ENCODE peak calls at places on chromosomes 6 and 20, in six cellular contexts. One of them, this sample, is unnamed.

GRCh38 chr6:7414811-7415210 is 25.2 kb downstream of the RIOK1 start:
- DNase-seq in HepG2: no peak
- DNase-seq in GM23338: peak
- DNase-seq in Panc1: no peak
- DNase-seq in GM12878: no peak
- DNase-seq in A549: no peak
- DNase-seq in this sample: no peak

GRCh38 chr6:9527679-9528286 is 887.1 kb downstream of the TFAP2A start:
- DNase-seq in HepG2: no peak
- DNase-seq in GM23338: no peak
- DNase-seq in Panc1: no peak
- DNase-seq in GM12878: no peak
- DNase-seq in A549: no peak
- DNase-seq in this sample: peak

GRCh38 chr6:63764318-63764916 is 128.8 kb downstream of the PHF3 start:
- DNase-seq in HepG2: peak
- DNase-seq in GM23338: peak
- DNase-seq in Panc1: peak
- DNase-seq in GM12878: peak
- DNase-seq in A549: peak
- DNase-seq in this sample: no peak

GRCh38 chr6:138477913-138478539 is 21.3 kb downstream of the NHSL1 start:
- DNase-seq in HepG2: no peak
- DNase-seq in GM23338: no peak
- DNase-seq in Panc1: no peak
- DNase-seq in GM12878: no peak
- DNase-seq in A549: no peak
- DNase-seq in this sample: no peak

GRCh38 chr6:15073344-15073789 is 172.5 kb upstream of the JARID2 start:
- DNase-seq in HepG2: no peak
- DNase-seq in GM23338: no peak
- DNase-seq in Panc1: no peak
- DNase-seq in GM12878: peak
- DNase-seq in A549: no peak
- DNase-seq in this sample: no peak

GRCh38 chr20:31711416-31712111 is 11.1 kb downstream of the BCL2L1 start:
- DNase-seq in HepG2: peak
- DNase-seq in GM23338: no peak
- DNase-seq in Panc1: no peak
- DNase-seq in GM12878: no peak
- DNase-seq in A549: no peak
- DNase-seq in this sample: no peak

GRCh38 chr6:100136590-100136989 is 142.6 kb upstream of the MCHR2 start:
- DNase-seq in HepG2: no peak
- DNase-seq in GM23338: no peak
- DNase-seq in Panc1: no peak
- DNase-seq in GM12878: no peak
- DNase-seq in A549: no peak
- DNase-seq in this sample: no peak

GRCh38 chr6:141483561-141484061 is 649.1 kb upstream of the GJE1 start:
- DNase-seq in HepG2: no peak
- DNase-seq in GM23338: no peak
- DNase-seq in Panc1: peak
- DNase-seq in GM12878: peak
- DNase-seq in A549: peak
- DNase-seq in this sample: peak

GRCh38 chr20:48734104-48734749 is 93.6 kb downstream of the PREX1 start:
- DNase-seq in HepG2: no peak
- DNase-seq in GM23338: no peak
- DNase-seq in Panc1: no peak
- DNase-seq in GM12878: no peak
- DNase-seq in A549: no peak
- DNase-seq in this sample: no peak

GRCh38 chr20:59318803-59319202 is 18.4 kb downstream of the EDN3 start:
- DNase-seq in HepG2: no peak
- DNase-seq in GM23338: no peak
- DNase-seq in Panc1: no peak
- DNase-seq in GM12878: no peak
- DNase-seq in A549: no peak
- DNase-seq in this sample: no peak

GRCh38 chr20:47540443-47541354 is 39.0 kb downstream of the NCOA3 start:
- DNase-seq in HepG2: peak
- DNase-seq in GM23338: no peak
- DNase-seq in Panc1: no peak
- DNase-seq in GM12878: peak
- DNase-seq in A549: peak
- DNase-seq in this sample: peak

GRCh38 chr6:69935079-69935478 is 68.7 kb downstream of the COL19A1 start:
- DNase-seq in HepG2: no peak
- DNase-seq in GM23338: no peak
- DNase-seq in Panc1: no peak
- DNase-seq in GM12878: no peak
- DNase-seq in A549: no peak
- DNase-seq in this sample: no peak

GRCh38 chr20:62708591-62709536 is at the start of gene NTSR1:
- DNase-seq in HepG2: no peak
- DNase-seq in GM23338: peak
- DNase-seq in Panc1: no peak
- DNase-seq in GM12878: no peak
- DNase-seq in A549: peak
- DNase-seq in this sample: peak

GRCh38 chr6:99522531-99522930 is 7.3 kb upstream of the USP45 start:
- DNase-seq in HepG2: peak
- DNase-seq in GM23338: no peak
- DNase-seq in Panc1: no peak
- DNase-seq in GM12878: no peak
- DNase-seq in A549: peak
- DNase-seq in this sample: no peak

GRCh38 chr20:5843054-5843731 is 93.0 kb downstream of the SHLD1 start:
- DNase-seq in HepG2: no peak
- DNase-seq in GM23338: no peak
- DNase-seq in Panc1: no peak
- DNase-seq in GM12878: peak
- DNase-seq in A549: no peak
- DNase-seq in this sample: no peak

GRCh38 chr6:116572162-116572561 is 858 bp downstream of the RWDD1 start:
- DNase-seq in HepG2: peak
- DNase-seq in GM23338: no peak
- DNase-seq in Panc1: no peak
- DNase-seq in GM12878: no peak
- DNase-seq in A549: no peak
- DNase-seq in this sample: no peak

GRCh38 chr6:84575264-84575663 is 189.1 kb downstream of the TBX18 start:
- DNase-seq in HepG2: no peak
- DNase-seq in GM23338: no peak
- DNase-seq in Panc1: no peak
- DNase-seq in GM12878: peak
- DNase-seq in A549: no peak
- DNase-seq in this sample: peak

GRCh38 chr6:109117346-109118035 is 22.2 kb downstream of the CEP57L1 start:
- DNase-seq in HepG2: peak
- DNase-seq in GM23338: no peak
- DNase-seq in Panc1: no peak
- DNase-seq in GM12878: peak
- DNase-seq in A549: no peak
- DNase-seq in this sample: no peak

GRCh38 chr20:19913927-19914614 is 103.1 kb upstream of the NAA20 start:
- DNase-seq in HepG2: peak
- DNase-seq in GM23338: no peak
- DNase-seq in Panc1: peak
- DNase-seq in GM12878: peak
- DNase-seq in A549: peak
- DNase-seq in this sample: no peak

GRCh38 chr6:42783177-42783875 is 1.5 kb downstream of the BICRAL start:
- DNase-seq in HepG2: peak
- DNase-seq in GM23338: peak
- DNase-seq in Panc1: no peak
- DNase-seq in GM12878: no peak
- DNase-seq in A549: peak
- DNase-seq in this sample: peak

GRCh38 chr6:150006961-150007464 is 18.3 kb downstream of the RAET1L start:
- DNase-seq in HepG2: no peak
- DNase-seq in GM23338: peak
- DNase-seq in Panc1: no peak
- DNase-seq in GM12878: no peak
- DNase-seq in A549: peak
- DNase-seq in this sample: no peak
- TF ChIP-seq REST in HepG2: no peak
- TF ChIP-seq REST in GM23338: no peak
- TF ChIP-seq REST in Panc1: no peak
- TF ChIP-seq REST in GM12878: no peak
- TF ChIP-seq REST in A549: no peak
- TF ChIP-seq REST in this sample: no peak

GRCh38 chr20:42610070-42610469 is 579.6 kb downstream of the PTPRT start:
- DNase-seq in HepG2: no peak
- DNase-seq in GM23338: no peak
- DNase-seq in Panc1: no peak
- DNase-seq in GM12878: no peak
- DNase-seq in A549: no peak
- DNase-seq in this sample: no peak
- TF ChIP-seq CTCF in HepG2: no peak
- TF ChIP-seq CTCF in GM23338: no peak
- TF ChIP-seq CTCF in Panc1: no peak
- TF ChIP-seq CTCF in GM12878: no peak
- TF ChIP-seq CTCF in A549: no peak
- TF ChIP-seq CTCF in this sample: no peak

DNA sequence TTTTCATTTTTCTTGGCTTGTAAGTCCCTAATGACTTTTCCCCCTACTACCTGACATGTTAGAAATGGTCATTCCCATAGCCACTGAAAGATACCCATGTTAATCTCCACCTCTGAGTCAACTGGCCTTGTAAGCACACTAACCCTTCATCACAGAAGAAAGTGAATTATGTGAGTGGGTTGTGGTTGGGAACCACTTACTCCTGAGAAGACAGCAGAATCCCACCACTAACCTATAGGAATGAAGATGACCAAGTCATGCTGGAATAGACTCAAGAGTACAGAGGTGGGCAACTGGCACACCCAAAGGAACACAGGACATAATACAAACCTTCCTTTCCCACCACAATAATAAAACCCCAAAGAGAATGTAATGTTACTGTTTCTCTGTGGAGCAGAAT is 30.1 kb downstream of the RAMACL start:
- DNase-seq in HepG2: no peak
- DNase-seq in GM23338: no peak
- DNase-seq in Panc1: no peak
- DNase-seq in GM12878: no peak
- DNase-seq in A549: no peak
- DNase-seq in this sample: no peak
- H3K4me3 ChIP-seq in HepG2: no peak
- H3K4me3 ChIP-seq in GM23338: no peak
- H3K4me3 ChIP-seq in Panc1: no peak
- H3K4me3 ChIP-seq in GM12878: no peak
- H3K4me3 ChIP-seq in A549: no peak
- H3K4me3 ChIP-seq in this sample: no peak

GRCh38 chr6:135244805-135245204 is 63.7 kb downstream of the MYB start:
- DNase-seq in HepG2: no peak
- DNase-seq in GM23338: no peak
- DNase-seq in Panc1: no peak
- DNase-seq in GM12878: no peak
- DNase-seq in A549: no peak
- DNase-seq in this sample: no peak

GRCh38 chr6:135240711-135241110 is 59.6 kb downstream of the MYB start:
- DNase-seq in HepG2: no peak
- DNase-seq in GM23338: no peak
- DNase-seq in Panc1: no peak
- DNase-seq in GM12878: no peak
- DNase-seq in A549: no peak
- DNase-seq in this sample: no peak

DNA sequence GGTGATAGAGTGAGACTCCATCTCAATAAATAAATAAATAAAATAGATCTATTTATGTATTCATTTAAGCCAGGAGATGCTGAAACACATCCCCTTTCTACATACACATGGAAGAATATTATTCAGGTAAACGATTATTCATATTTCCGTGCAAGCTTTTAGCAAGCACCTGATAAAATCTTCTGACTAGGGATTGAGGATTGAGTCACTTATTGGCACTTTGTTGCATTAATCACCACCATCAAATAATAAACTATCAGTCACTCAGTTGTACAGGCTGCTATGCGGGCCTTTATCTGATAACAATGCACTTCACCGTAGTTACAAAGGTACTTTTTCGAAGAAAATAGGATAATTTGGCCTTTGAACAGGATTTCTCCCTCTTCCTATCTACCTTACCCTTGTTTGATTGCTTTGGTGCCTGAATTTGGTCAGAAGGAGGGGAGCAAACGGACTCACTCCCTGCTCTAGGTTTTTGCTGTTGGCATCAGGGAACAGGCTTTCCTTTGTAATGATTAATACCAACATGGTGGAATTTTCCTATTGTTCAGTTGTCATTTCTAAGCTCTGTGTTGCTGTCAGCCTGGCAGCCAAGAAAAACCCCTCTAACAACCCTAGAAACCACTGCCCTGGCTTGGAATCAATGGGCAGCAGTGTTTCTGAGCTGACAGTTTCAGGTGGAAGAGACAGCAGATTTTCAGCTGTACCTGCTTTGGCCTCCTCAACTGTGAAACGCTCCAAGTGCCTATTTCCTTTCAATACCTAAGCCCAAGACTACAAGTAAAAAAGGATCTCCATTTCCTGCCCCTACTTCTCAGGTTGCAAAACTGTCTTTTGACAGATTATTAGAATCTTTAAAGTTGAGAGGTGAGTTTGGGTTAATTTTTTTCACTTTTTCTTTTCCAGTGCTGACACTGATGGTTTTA is 63.0 kb downstream of the MYB start:
- DNase-seq in HepG2: no peak
- DNase-seq in GM23338: no peak
- DNase-seq in Panc1: no peak
- DNase-seq in GM12878: no peak
- DNase-seq in A549: no peak
- DNase-seq in this sample: no peak
- TF ChIP-seq REST in HepG2: no peak
- TF ChIP-seq REST in GM23338: no peak
- TF ChIP-seq REST in Panc1: no peak
- TF ChIP-seq REST in GM12878: no peak
- TF ChIP-seq REST in A549: no peak
- TF ChIP-seq REST in this sample: no peak

This sample was measured in HL-60.